ENCODE peak calls at places on chromosome X, in eight cellular contexts. S is psoas muscle, W is PC-9, B is A673, J is astrocyte, F is neural progenitor cell, Y is uterus, R is tibial nerve. U is an unnamed sample.
A peak's percentile ranks its signal among the peaks of the same experiment; 100 is the strongest.

GRCh38 chrX:80602017-80602765 is 181.9 kb downstream of the TENT5D start:
- DNase-seq in S (no peak), W (no peak), B (no peak), J (no peak), F (no peak), Y (no peak), R (no peak), U (no peak)

GRCh38 chrX:112784692-112785091 is 55.9 kb downstream of the AMOT start:
- DNase-seq in S (no peak), W (no peak), B (no peak), J (no peak), F (no peak), Y (no peak), R (no peak), U (no peak)

GRCh38 chrX:114344756-114345155 is 239.1 kb upstream of the HTR2C start:
- DNase-seq in S (no peak), W (no peak), B (peak; percentile 82), J (peak; percentile 7), F (peak; percentile 77), Y (no peak), R (no peak), U (no peak)

GRCh38 chrX:20362268-20363002 is 95.7 kb upstream of the RPS6KA3 start:
- DNase-seq in S (no peak), W (peak; percentile 30), B (no peak), J (peak; percentile 65), F (peak; percentile 1), Y (no peak), R (no peak), U (no peak)

GRCh38 chrX:70477734-70478075 is 33.1 kb downstream of the DLG3 start:
- DNase-seq in S (no peak), W (no peak), B (no peak), J (no peak), F (no peak), Y (no peak), R (no peak), U (no peak)

GRCh38 chrX:130300010-130300282 is 31.2 kb upstream of the ZNF280C start:
- DNase-seq in S (no peak), W (no peak), B (no peak), J (no peak), F (no peak), Y (no peak), R (no peak), U (no peak)

GRCh38 chrX:131747173-131747572 is 203.3 kb downstream of the OR13H1 start:
- DNase-seq in S (peak; percentile 71), W (peak; percentile 64), B (peak; percentile 75), J (peak; percentile 73), F (no peak), Y (peak; percentile 66), R (no peak), U (no peak)

GRCh38 chrX:27840881-27841280 is 33.1 kb downstream of the MAGEB10 start:
- DNase-seq in S (no peak), W (no peak), B (no peak), J (no peak), F (no peak), Y (no peak), R (no peak), U (no peak)

GRCh38 chrX:13646154-13646549 is 6.8 kb upstream of the TCEANC start:
- DNase-seq in S (no peak), W (peak; percentile 23), B (peak; percentile 80), J (peak; percentile 23), F (peak; percentile 80), Y (peak; percentile 62), R (peak; percentile 33), U (no peak)

GRCh38 chrX:102651968-102652744 is 873 bp downstream of the GPRASP1 start:
- DNase-seq in S (peak; percentile 51), W (no peak), B (peak; percentile 9), J (no peak), F (peak; percentile 41), Y (peak; percentile 73), R (no peak), U (peak; percentile 72)

GRCh38 chrX:112846114-112846513 is 5.5 kb upstream of the AMOT start:
- DNase-seq in S (no peak), W (no peak), B (no peak), J (no peak), F (no peak), Y (no peak), R (no peak), U (no peak)

GRCh38 chrX:107714196-107714811 is 61.3 kb downstream of the TSC22D3 start:
- DNase-seq in S (peak; percentile 75), W (no peak), B (no peak), J (no peak), F (no peak), Y (no peak), R (no peak), U (no peak)

GRCh38 chrX:86946569-86946968 is 571.0 kb upstream of the KLHL4 start:
- DNase-seq in S (no peak), W (peak; percentile 0), B (peak; percentile 28), J (no peak), F (peak; percentile 64), Y (no peak), R (no peak), U (no peak)

GRCh38 chrX:150182176-150182575 is 180.9 kb upstream of the MAMLD1 start:
- DNase-seq in S (no peak), W (no peak), B (no peak), J (no peak), F (no peak), Y (no peak), R (no peak), U (no peak)

GRCh38 chrX:25156323-25156722 is 140.6 kb upstream of the ARX start:
- DNase-seq in S (no peak), W (no peak), B (peak; percentile 89), J (peak; percentile 36), F (no peak), Y (no peak), R (no peak), U (no peak)

GRCh38 chrX:70444326-70445196 is at the start of gene DLG3:
- DNase-seq in S (no peak), W (peak; percentile 12), B (peak; percentile 45), J (no peak), F (peak; percentile 81), Y (no peak), R (no peak), U (no peak)

GRCh38 chrX:118540342-118540741 is 44.7 kb downstream of the DOCK11 start:
- DNase-seq in S (no peak), W (no peak), B (no peak), J (no peak), F (no peak), Y (no peak), R (no peak), U (no peak)

DNA sequence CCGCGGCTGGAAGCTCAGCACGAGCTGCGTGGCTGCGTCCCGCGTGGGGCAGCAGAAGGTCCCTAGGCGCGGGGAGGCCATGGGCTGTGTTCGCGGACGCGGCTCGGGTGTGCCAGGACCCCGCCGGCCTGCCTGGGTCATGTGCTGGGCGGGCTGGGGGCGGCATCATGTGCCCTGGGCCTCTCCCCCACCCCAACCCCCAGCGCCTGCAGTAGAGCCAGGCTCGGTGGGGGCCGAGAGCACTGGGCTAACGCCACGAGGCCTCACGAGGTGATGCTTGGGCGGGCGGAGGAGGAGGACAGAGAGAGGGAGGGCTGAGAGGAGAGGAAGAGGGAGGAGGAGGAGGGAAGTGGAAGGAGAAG is at the start of gene GPR143:
- DNase-seq in S (no peak), W (no peak), B (no peak), J (no peak), F (peak; percentile 31), Y (no peak), R (no peak), U (no peak)
- H3K4me3 ChIP-seq in S (no peak within 1 kb of the TSS), W (no peak within 1 kb of the TSS), B (no peak within 1 kb of the TSS), J (no peak within 1 kb of the TSS), F (peak within 1 kb of the TSS; percentile 28), Y (no peak within 1 kb of the TSS), R (no peak within 1 kb of the TSS), U (no peak within 1 kb of the TSS)

DNA sequence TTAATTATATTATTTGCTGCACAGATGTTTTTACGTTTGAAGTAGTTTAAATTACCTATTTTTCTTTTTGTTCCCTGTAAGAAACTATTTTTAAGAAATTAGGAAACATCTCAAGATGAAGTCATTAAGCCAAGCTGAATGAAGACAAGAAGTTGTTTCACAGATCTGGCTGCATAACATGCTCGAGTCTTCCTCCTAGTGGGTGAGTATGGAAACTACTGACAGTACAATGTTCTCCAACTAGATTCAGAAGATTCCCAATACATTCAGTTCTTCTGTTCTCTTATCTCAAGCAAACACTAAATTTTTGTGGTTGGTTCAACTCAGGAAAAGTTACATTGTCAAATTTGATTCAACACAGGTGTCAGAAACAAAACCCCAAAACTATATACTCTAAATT is 256.8 kb upstream of the VCX start:
- DNase-seq in S (no peak), W (no peak), B (peak; percentile 25), J (peak; percentile 2), F (peak; percentile 38), Y (no peak), R (no peak), U (no peak)
- TF ChIP-seq CTCF in S (peak; percentile 33), W (peak; percentile 43), B (peak; percentile 54), J (peak; percentile 31), F (peak; percentile 54), Y (no peak), R (peak; percentile 34), U (peak; percentile 51)

GRCh38 chrX:153969125-153969903 is 2.3 kb downstream of the HCFC1 start:
- DNase-seq in S (no peak), W (no peak), B (no peak), J (no peak), F (peak; percentile 33), Y (no peak), R (no peak), U (no peak)

GRCh38 chrX:153969904-153970397 is 1.7 kb downstream of the HCFC1 start:
- DNase-seq in S (peak; percentile 72), W (peak; percentile 28), B (no peak), J (peak; percentile 18), F (no peak), Y (no peak), R (no peak), U (no peak)

GRCh38 chrX:153967536-153968214 is 3.9 kb downstream of the HCFC1 start:
- DNase-seq in S (no peak), W (no peak), B (no peak), J (no peak), F (no peak), Y (no peak), R (no peak), U (no peak)

GRCh38 chrX:153968255-153968654 is 3.4 kb downstream of the HCFC1 start:
- DNase-seq in S (peak; percentile 48), W (no peak), B (no peak), J (no peak), F (peak; percentile 28), Y (no peak), R (no peak), U (no peak)

GRCh38 chrX:153968754-153969124 is 2.9 kb downstream of the HCFC1 start:
- DNase-seq in S (peak; percentile 75), W (no peak), B (peak; percentile 42), J (no peak), F (peak; percentile 52), Y (no peak), R (no peak), U (no peak)
- H3K27ac ChIP-seq in S (peak overlapping the region; percentile 86), W (no peak overlapping the region), B (peak overlapping the region; percentile 21), J (no peak overlapping the region), F (no peak overlapping the region), Y (peak overlapping the region; percentile 99), R (peak overlapping the region; percentile 96), U (peak overlapping the region; percentile 97)

DNA sequence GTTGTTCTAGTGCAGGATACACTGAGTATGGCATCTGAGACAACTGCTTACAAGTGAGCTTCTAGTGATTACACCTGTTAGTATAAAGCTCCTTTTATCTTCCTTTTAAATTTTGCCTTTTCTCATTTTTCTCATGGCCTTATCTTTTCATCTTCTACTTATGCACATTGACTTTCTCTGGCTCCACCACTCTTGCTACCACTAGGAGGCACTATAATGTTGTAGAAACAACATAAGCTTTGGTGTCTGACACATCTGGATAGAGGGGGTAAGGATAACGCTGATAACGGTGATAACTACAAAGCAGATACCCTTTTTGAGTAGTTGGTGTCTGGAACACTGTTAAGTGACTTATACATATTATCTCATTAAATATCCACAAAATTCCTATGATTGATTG is 187.4 kb upstream of the TEX13C start:
- DNase-seq in S (no peak), W (no peak), B (peak; percentile 68), J (no peak), F (peak; percentile 29), Y (no peak), R (no peak), U (no peak)
- H3K4me3 ChIP-seq in S (no peak overlapping the region), W (no peak overlapping the region), B (no peak overlapping the region), J (no peak overlapping the region), F (no peak overlapping the region), Y (no peak overlapping the region), R (no peak overlapping the region), U (no peak overlapping the region)